ENCODE peak calls at places on chromosomes 16 and 17, in seven cellular contexts. One of them, this sample, is unnamed.

GRCh38 chr16:80120899-80121521 is 419.8 kb upstream of the DYNLRB2 start:
- DNase-seq in stromal cell of bone marrow: no peak
- DNase-seq in left colon: no peak
- DNase-seq in NCI-H2171: no peak
- DNase-seq in HEK293T: no peak
- DNase-seq in adrenal gland: peak
- DNase-seq in RPMI8226: no peak
- DNase-seq in this sample: no peak

GRCh38 chr17:40541060-40541872 is 24.0 kb downstream of the CCR7 start:
- DNase-seq in stromal cell of bone marrow: no peak
- DNase-seq in left colon: peak
- DNase-seq in NCI-H2171: no peak
- DNase-seq in HEK293T: no peak
- DNase-seq in adrenal gland: no peak
- DNase-seq in RPMI8226: no peak
- DNase-seq in this sample: no peak

GRCh38 chr17:50354776-50355175 is 8.8 kb downstream of the XYLT2 start:
- DNase-seq in stromal cell of bone marrow: no peak
- DNase-seq in left colon: peak
- DNase-seq in NCI-H2171: no peak
- DNase-seq in HEK293T: no peak
- DNase-seq in adrenal gland: peak
- DNase-seq in RPMI8226: no peak
- DNase-seq in this sample: no peak

GRCh38 chr17:61720016-61720795 is 129.2 kb upstream of the NACA2 start:
- DNase-seq in stromal cell of bone marrow: no peak
- DNase-seq in left colon: no peak
- DNase-seq in NCI-H2171: no peak
- DNase-seq in HEK293T: no peak
- DNase-seq in adrenal gland: no peak
- DNase-seq in RPMI8226: no peak
- DNase-seq in this sample: no peak

GRCh38 chr16:83532634-83533033 is 275.1 kb upstream of the HSBP1 start:
- DNase-seq in stromal cell of bone marrow: no peak
- DNase-seq in left colon: no peak
- DNase-seq in NCI-H2171: no peak
- DNase-seq in HEK293T: no peak
- DNase-seq in adrenal gland: no peak
- DNase-seq in RPMI8226: no peak
- DNase-seq in this sample: no peak

GRCh38 chr17:82042649-82043048 is 5.2 kb upstream of the DCXR start:
- DNase-seq in stromal cell of bone marrow: no peak
- DNase-seq in left colon: no peak
- DNase-seq in NCI-H2171: no peak
- DNase-seq in HEK293T: no peak
- DNase-seq in adrenal gland: no peak
- DNase-seq in RPMI8226: no peak
- DNase-seq in this sample: no peak

GRCh38 chr16:11165894-11166665 is 89.9 kb downstream of the SOCS1 start:
- DNase-seq in stromal cell of bone marrow: no peak
- DNase-seq in left colon: no peak
- DNase-seq in NCI-H2171: no peak
- DNase-seq in HEK293T: no peak
- DNase-seq in adrenal gland: no peak
- DNase-seq in RPMI8226: no peak
- DNase-seq in this sample: no peak

GRCh38 chr17:36127199-36127881 is 23.7 kb downstream of the CCL4 start:
- DNase-seq in stromal cell of bone marrow: no peak
- DNase-seq in left colon: no peak
- DNase-seq in NCI-H2171: no peak
- DNase-seq in HEK293T: no peak
- DNase-seq in adrenal gland: no peak
- DNase-seq in RPMI8226: no peak
- DNase-seq in this sample: no peak

GRCh38 chr17:69320210-69320907 is 6.6 kb downstream of the ABCA5 start:
- DNase-seq in stromal cell of bone marrow: no peak
- DNase-seq in left colon: no peak
- DNase-seq in NCI-H2171: no peak
- DNase-seq in HEK293T: no peak
- DNase-seq in adrenal gland: no peak
- DNase-seq in RPMI8226: no peak
- DNase-seq in this sample: no peak

GRCh38 chr17:74098378-74099024 is 105.0 kb upstream of the RPL38 start:
- DNase-seq in stromal cell of bone marrow: no peak
- DNase-seq in left colon: no peak
- DNase-seq in NCI-H2171: no peak
- DNase-seq in HEK293T: no peak
- DNase-seq in adrenal gland: no peak
- DNase-seq in RPMI8226: no peak
- DNase-seq in this sample: no peak

GRCh38 chr17:30552994-30553565 is 75.9 kb downstream of the GOSR1 start:
- DNase-seq in stromal cell of bone marrow: no peak
- DNase-seq in left colon: no peak
- DNase-seq in NCI-H2171: no peak
- DNase-seq in HEK293T: no peak
- DNase-seq in adrenal gland: no peak
- DNase-seq in RPMI8226: no peak
- DNase-seq in this sample: no peak

GRCh38 chr17:3894927-3895343 is 2.1 kb upstream of the CAMKK1 start:
- DNase-seq in stromal cell of bone marrow: no peak
- DNase-seq in left colon: peak
- DNase-seq in NCI-H2171: no peak
- DNase-seq in HEK293T: no peak
- DNase-seq in adrenal gland: peak
- DNase-seq in RPMI8226: no peak
- DNase-seq in this sample: peak

This sample was measured in GDM1.